ENCODE peak calls at places on chromosomes 3 and 15, in five cellular contexts. E, T, L, Q and C are unnamed samples.

GRCh38 chr15:100947760-100948429 is 28.7 kb downstream of the LRRK1 start:
- DNase-seq in E (no peak), T (no peak), L (no peak), Q (no peak), C (no peak)

GRCh38 chr3:83216919-83217594 is 1455.6 kb upstream of the GBE1 start:
- DNase-seq in E (no peak), T (no peak), L (no peak), Q (no peak), C (peak)

GRCh38 chr3:141303481-141304223 is 64.7 kb upstream of the ZBTB38 start:
- DNase-seq in E (peak), T (no peak), L (peak), Q (peak), C (no peak)

GRCh38 chr15:55343168-55343567 is 24.1 kb downstream of the PIGB start:
- DNase-seq in E (no peak), T (no peak), L (no peak), Q (no peak), C (no peak)

GRCh38 chr3:127484601-127485388 is 105.7 kb downstream of the TPRA1 start:
- DNase-seq in E (no peak), T (no peak), L (no peak), Q (no peak), C (peak)

GRCh38 chr3:185659942-185660921 is 74.1 kb downstream of the SENP2 start:
- DNase-seq in E (peak), T (peak), L (peak), Q (peak), C (peak)

GRCh38 chr3:127525373-127525772 is 65.2 kb downstream of the TPRA1 start:
- DNase-seq in E (no peak), T (no peak), L (no peak), Q (no peak), C (no peak)

GRCh38 chr3:11386413-11387155 is 114.4 kb downstream of the ATG7 start:
- DNase-seq in E (no peak), T (no peak), L (no peak), Q (no peak), C (peak)

GRCh38 chr3:157132936-157133335 is 27.0 kb downstream of the CCNL1 start:
- DNase-seq in E (no peak), T (no peak), L (no peak), Q (no peak), C (no peak)

GRCh38 chr3:15753056-15753710 is 44.6 kb downstream of the ANKRD28 start:
- DNase-seq in E (no peak), T (no peak), L (no peak), Q (peak), C (no peak)

GRCh38 chr3:134029734-134030381 is at the start of gene SLCO2A1:
- DNase-seq in E (no peak), T (peak), L (no peak), Q (peak), C (peak)

GRCh38 chr3:44825264-44825925 is 36.3 kb upstream of the TMEM42 start:
- DNase-seq in E (no peak), T (no peak), L (no peak), Q (no peak), C (no peak)

GRCh38 chr3:43378066-43378935 is 92.0 kb downstream of the SNRK start:
- DNase-seq in E (peak), T (no peak), L (no peak), Q (peak), C (no peak)

GRCh38 chr3:355622-356021 is 159.1 kb downstream of the CHL1 start:
- DNase-seq in E (no peak), T (no peak), L (no peak), Q (no peak), C (peak)

GRCh38 chr3:187165144-187165543 is 25.8 kb upstream of the RPL39L start:
- DNase-seq in E (peak), T (no peak), L (no peak), Q (peak), C (no peak)

GRCh38 chr15:59157840-59158700 is 48.6 kb upstream of the LDHAL6B start:
- DNase-seq in E (no peak), T (no peak), L (no peak), Q (no peak), C (no peak)

GRCh38 chr3:133932009-133932408 is 36.3 kb upstream of the RAB6B start:
- DNase-seq in E (no peak), T (no peak), L (no peak), Q (no peak), C (no peak)